ENCODE peak calls at places on chromosomes 13 and 19, in nine cellular contexts. T, W, H, S, A, V, U, D and Z are unnamed samples. For H3K4me1, the result is how much of the 10 kb centered on the place peaks cover.

GRCh38 chr19:39410620-39411005 is 1.9 kb upstream of the PLEKHG2 start:
- DNase-seq in V (no peak), S (no peak), T (no peak), U (no peak), W (no peak), A (peak), D (no peak), H (no peak), Z (no peak)

GRCh38 chr13:39353988-39354387 is 249.0 kb downstream of the LHFPL6 start:
- DNase-seq in D (no peak), T (no peak), U (no peak), W (no peak), H (no peak), V (no peak), A (no peak), S (no peak), Z (no peak)

GRCh38 chr13:36076211-36076610 is 55.0 kb downstream of the DCLK1 start:
- DNase-seq in A (no peak), T (no peak), W (no peak), H (no peak), D (no peak), U (no peak), V (no peak), S (no peak), Z (no peak)

GRCh38 chr19:55504981-55505380 is 16.7 kb downstream of the SSC5D start:
- DNase-seq in U (no peak), W (no peak), D (no peak), S (no peak), H (no peak), V (no peak), A (no peak), T (no peak), Z (no peak)

GRCh38 chr13:79485014-79485441 is 4.1 kb downstream of the NDFIP2 start:
- DNase-seq in D (no peak), H (peak), S (no peak), W (no peak), A (no peak), T (no peak), V (no peak), U (no peak), Z (peak)

GRCh38 chr19:39539519-39540332 is at the start of gene EID2:
- DNase-seq in S (peak), T (peak), V (peak), U (peak), D (peak), H (peak), W (peak), A (peak), Z (peak)

GRCh38 chr19:55158848-55159793 is 1.6 kb upstream of the TNNI3 start:
- DNase-seq in A (no peak), W (no peak), V (no peak), U (no peak), T (no peak), S (no peak), D (no peak), H (no peak), Z (no peak)

GRCh38 chr19:17797397-17798201 is 2.7 kb downstream of the B3GNT3 start:
- DNase-seq in U (no peak), V (peak), T (no peak), A (peak), D (peak), W (no peak), H (peak), S (no peak), Z (peak)

GRCh38 chr13:36706755-36707154 is 32.9 kb downstream of the SERTM1 start:
- DNase-seq in V (no peak), T (no peak), H (no peak), S (no peak), W (no peak), D (no peak), A (no peak), U (no peak), Z (no peak)

GRCh38 chr13:33550885-33551284 is 265.3 kb upstream of the STARD13 start:
- DNase-seq in U (no peak), A (no peak), H (no peak), D (no peak), T (no peak), S (no peak), V (no peak), W (no peak), Z (no peak)

GRCh38 chr19:7516878-7517277 is 975 bp downstream of the ZNF358 start:
- DNase-seq in S (no peak), D (no peak), A (no peak), V (no peak), U (no peak), W (no peak), H (no peak), T (no peak), Z (no peak)

GRCh38 chr13:23715092-23715761 is 145.0 kb downstream of the TNFRSF19 start:
- DNase-seq in U (no peak), A (no peak), T (no peak), H (no peak), D (no peak), W (no peak), V (no peak), S (no peak), Z (no peak)

GRCh38 chr13:45332831-45333219 is 8.2 kb downstream of the TPT1 start:
- DNase-seq in H (no peak), A (no peak), S (no peak), U (no peak), T (no peak), V (no peak), W (no peak), D (no peak), Z (no peak)

GRCh38 chr13:67880916-67881315 is 650.8 kb upstream of the PCDH9 start:
- DNase-seq in V (no peak), T (no peak), U (no peak), H (no peak), W (no peak), S (no peak), A (no peak), D (no peak), Z (no peak)

GRCh38 chr19:40521276-40521675 is 54.5 kb downstream of the SPTBN4 start:
- DNase-seq in V (no peak), H (no peak), S (no peak), A (no peak), D (no peak), W (no peak), U (no peak), T (no peak), Z (no peak)

DNA sequence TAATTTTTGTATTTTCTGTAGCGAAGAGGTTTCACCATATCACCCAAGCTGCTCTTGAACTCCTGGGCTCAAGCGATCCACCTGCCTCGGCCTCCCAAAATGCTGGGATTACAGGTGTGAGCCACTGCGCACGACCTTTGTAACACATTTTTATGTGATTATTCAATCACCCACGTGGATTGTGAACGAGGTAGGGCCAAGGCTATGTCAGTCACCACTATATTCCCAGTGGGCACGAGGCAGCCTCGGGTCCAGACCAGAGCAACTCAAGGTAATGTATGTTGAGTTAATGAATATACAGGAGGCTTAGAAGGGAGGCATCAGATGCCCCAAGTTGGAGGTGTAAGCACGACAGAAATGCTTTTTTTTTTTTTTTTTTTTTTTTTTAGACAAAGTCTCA is 8.9 kb downstream of the PTGIR start:
- DNase-seq in D (no peak), T (no peak), S (no peak), W (no peak), A (no peak), V (peak), H (no peak), U (no peak), Z (no peak)
- H3K4me1 ChIP-seq in D (under half), T (under half), S (under half), W (half or more), A (under half), V (under half), H (under half), U (half or more), Z (under half)

GRCh38 chr19:51610576-51610975 is 19.6 kb downstream of the SIGLEC5 start:
- DNase-seq in T (no peak), H (no peak), U (no peak), V (no peak), D (no peak), A (no peak), W (no peak), S (no peak), Z (no peak)

GRCh38 chr19:51607920-51608562 is 22.2 kb downstream of the SIGLEC5 start:
- DNase-seq in H (peak), V (peak), A (peak), T (peak), D (no peak), U (peak), S (peak), W (no peak), Z (no peak)

GRCh38 chr19:51602189-51602854 is 27.9 kb downstream of the SIGLEC5 start:
- DNase-seq in H (no peak), A (no peak), U (no peak), W (no peak), V (no peak), S (no peak), T (no peak), D (no peak), Z (no peak)

GRCh38 chr19:51607077-51607476 is 23.1 kb downstream of the SIGLEC5 start:
- DNase-seq in W (no peak), S (no peak), A (no peak), D (no peak), V (no peak), H (no peak), U (no peak), T (no peak), Z (no peak)
- H3K4me3 ChIP-seq in W (no peak), S (no peak), A (no peak), D (no peak), V (no peak), H (no peak), U (no peak), T (no peak), Z (no peak)

DNA sequence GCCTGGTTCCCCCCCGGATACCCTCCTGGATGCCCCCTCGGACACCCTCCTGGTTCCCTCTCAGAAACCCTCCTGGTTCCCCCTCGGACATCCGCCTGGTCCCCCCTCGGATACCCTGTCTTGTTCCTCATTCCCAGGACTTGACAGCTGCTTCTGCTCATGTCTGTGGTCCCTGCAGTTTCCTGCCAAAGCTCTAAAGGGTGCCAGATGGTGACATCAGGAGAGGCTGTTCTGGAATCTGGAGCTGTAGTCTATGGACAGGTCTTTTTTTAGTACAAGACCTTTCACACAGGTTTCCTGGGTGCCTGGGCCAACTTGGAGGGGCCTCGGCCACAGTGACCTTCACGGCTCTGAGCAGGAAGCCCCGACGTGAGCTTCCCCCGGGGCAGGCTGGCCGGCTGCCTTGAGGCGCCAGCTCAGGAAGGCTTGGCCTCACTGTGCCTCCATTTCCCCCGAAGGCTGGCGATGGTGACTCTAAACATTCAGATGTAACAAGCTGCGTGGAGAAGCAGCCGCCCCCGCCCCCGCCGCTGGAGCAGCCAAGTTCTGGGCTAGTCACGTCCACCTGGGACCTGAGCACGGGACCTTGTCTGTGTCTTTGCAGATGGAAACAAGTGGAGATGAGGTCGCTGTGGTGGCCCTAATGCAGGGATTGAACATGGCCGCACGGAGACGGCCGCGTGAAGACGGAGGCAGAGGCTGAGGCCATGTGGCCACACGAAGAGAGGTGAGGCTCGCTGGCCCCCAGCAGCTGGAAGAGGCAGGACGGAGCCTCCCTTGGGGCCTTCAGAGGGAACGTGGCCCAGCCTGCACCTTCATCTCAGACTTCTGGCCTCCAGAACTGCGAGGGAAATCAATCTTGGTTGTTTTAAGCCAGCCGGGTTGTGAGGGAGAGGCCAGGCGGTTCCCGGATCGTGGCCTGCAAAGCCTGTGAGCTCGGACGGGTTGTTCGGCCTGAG is 12.7 kb downstream of the SGTA start:
- DNase-seq in T (no peak), A (no peak), S (no peak), V (no peak), H (peak), D (no peak), W (no peak), U (no peak), Z (no peak)
- TF ChIP-seq CTCF in T (no peak), A (no peak), S (no peak), V (no peak), H (no peak), D (no peak), W (no peak), U (no peak), Z (no peak)

GRCh38 chr19:13171146-13171545 is 20.9 kb downstream of the IER2 start:
- DNase-seq in D (no peak), V (no peak), H (no peak), U (no peak), S (no peak), W (no peak), A (no peak), T (no peak), Z (no peak)
- H3K4me1 ChIP-seq in D (under half), V (under half), H (under half), U (half or more), S (under half), W (half or more), A (under half), T (under half), Z (under half)

DNA sequence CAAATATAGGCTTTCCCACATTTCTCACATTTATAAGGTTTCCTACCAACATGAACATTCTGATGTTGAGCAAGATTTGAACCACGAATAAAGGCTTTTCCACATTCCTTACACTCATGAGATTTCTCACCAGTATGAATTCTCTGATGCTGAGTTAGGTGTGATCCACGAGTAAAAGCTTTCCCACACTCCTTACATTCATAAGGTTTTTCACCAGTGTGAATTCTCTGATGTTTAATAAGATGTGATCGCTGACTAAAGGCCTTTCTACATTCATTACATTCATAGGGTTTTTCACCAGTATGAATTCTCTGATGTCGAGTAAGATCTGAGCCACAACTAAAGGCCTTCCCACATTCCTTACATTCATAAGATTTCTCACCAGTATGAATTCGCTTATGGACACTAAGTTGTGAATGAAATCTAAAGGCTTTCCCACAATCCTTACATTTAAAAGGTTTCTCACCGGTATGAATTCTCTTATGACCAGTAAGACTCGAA is 19.0 kb downstream of the ZNF790 start:
- DNase-seq in W (no peak), A (no peak), D (no peak), V (no peak), U (no peak), S (no peak), T (no peak), H (no peak), Z (no peak)
- H3K4me3 ChIP-seq in W (no peak), A (no peak), D (no peak), V (no peak), U (no peak), S (no peak), T (no peak), H (no peak), Z (no peak)